ENCODE peak calls at places on chromosomes 6 and 20, in seven cellular contexts. P is GM12891, T is gastrocnemius medialis, R is K562, W is body of pancreas, U is IMR-90, D is uterus. L is an unnamed sample.

GRCh38 chr6:42748241-42748898 is 2.5 kb upstream of the TBCC start:
- DNase-seq in R (no peak), U (no peak), D (no peak), P (no peak), W (no peak), T (no peak), L (no peak)

GRCh38 chr6:133548409-133548808 is 307.3 kb downstream of the EYA4 start:
- DNase-seq in T (no peak), U (peak; percentile 90), P (no peak), R (no peak), W (peak; percentile 35), D (no peak), L (no peak)

GRCh38 chr6:71967436-71967835 is 81.1 kb downstream of the RIMS1 start:
- DNase-seq in U (peak; percentile 13), W (no peak), T (no peak), D (no peak), P (no peak), R (no peak), L (no peak)

GRCh38 chr6:79224005-79224404 is 10.5 kb downstream of the HMGN3 start:
- DNase-seq in W (no peak), D (no peak), T (no peak), P (no peak), R (no peak), U (no peak), L (no peak)

GRCh38 chr6:45927421-45928234 is 88.0 kb downstream of the CLIC5 start:
- DNase-seq in U (no peak), T (no peak), D (no peak), W (no peak), R (no peak), P (no peak), L (no peak)

GRCh38 chr6:3265671-3266070 is 6.9 kb downstream of the PSMG4 start:
- DNase-seq in P (no peak), D (no peak), R (no peak), W (no peak), T (no peak), U (peak; percentile 16), L (no peak)

GRCh38 chr6:166751051-166751595 is 124.1 kb upstream of the RPS6KA2 start:
- DNase-seq in U (no peak), P (peak; percentile 67), R (no peak), D (no peak), T (no peak), W (no peak), L (peak; percentile 75)

GRCh38 chr20:17897566-17898307 is 70.9 kb downstream of the SNX5 start:
- DNase-seq in R (no peak), U (no peak), D (no peak), T (no peak), W (no peak), P (no peak), L (no peak)

GRCh38 chr6:158018370-158018771 is 36.7 kb downstream of the SYNJ2 start:
- DNase-seq in T (no peak), W (no peak), R (no peak), D (no peak), P (no peak), U (peak; percentile 90), L (no peak)

GRCh38 chr20:51309128-51309527 is 233.4 kb downstream of the NFATC2 start:
- DNase-seq in R (no peak), T (no peak), P (no peak), U (no peak), D (no peak), W (no peak), L (no peak)

GRCh38 chr20:62751551-62752150 is 43.0 kb downstream of the NTSR1 start:
- DNase-seq in T (no peak), P (no peak), R (no peak), W (no peak), D (no peak), U (no peak), L (no peak)

GRCh38 chr20:42650345-42650744 is 539.4 kb downstream of the PTPRT start:
- DNase-seq in T (no peak), R (no peak), W (no peak), U (no peak), D (no peak), P (no peak), L (no peak)

GRCh38 chr6:7758456-7758855 is 32.6 kb downstream of the BMP6 start:
- DNase-seq in T (no peak), D (no peak), P (no peak), U (peak; percentile 79), R (no peak), W (peak; percentile 3), L (no peak)

GRCh38 chr20:37471741-37472235 is 49.3 kb upstream of the NNAT start:
- DNase-seq in T (no peak), W (no peak), D (no peak), U (no peak), P (no peak), R (no peak), L (no peak)

GRCh38 chr6:27062755-27063154 is 184.7 kb upstream of the PRSS16 start:
- DNase-seq in P (no peak), R (no peak), T (no peak), D (no peak), U (no peak), W (no peak), L (no peak)

GRCh38 chr6:53311586-53311935 is 37.2 kb downstream of the ELOVL5 start:
- DNase-seq in W (no peak), T (no peak), P (no peak), R (no peak), D (no peak), U (no peak), L (no peak)

GRCh38 chr6:148969679-148970078 is 222.8 kb downstream of the UST start:
- DNase-seq in U (peak; percentile 95), R (no peak), D (no peak), T (peak; percentile 61), P (no peak), W (peak; percentile 13), L (no peak)

GRCh38 chr6:121615493-121615892 is 180.0 kb downstream of the GJA1 start:
- DNase-seq in P (no peak), R (no peak), W (no peak), D (no peak), U (no peak), T (no peak), L (no peak)

GRCh38 chr20:56875052-56875663 is 246.1 kb downstream of the TFAP2C start:
- DNase-seq in W (no peak), P (no peak), U (peak; percentile 42), T (no peak), R (no peak), D (no peak), L (no peak)

GRCh38 chr20:6348908-6349307 is 226.1 kb upstream of the FERMT1 start:
- DNase-seq in D (no peak), W (no peak), P (no peak), U (no peak), T (no peak), R (no peak), L (no peak)

GRCh38 chr6:136726837-136727557 is 65.3 kb downstream of the MAP3K5 start:
- DNase-seq in T (no peak), U (no peak), P (no peak), R (no peak), W (no peak), D (no peak), L (no peak)

GRCh38 chr6:139588076-139588639 is 213.7 kb upstream of the CITED2 start:
- DNase-seq in W (peak; percentile 94), T (peak; percentile 53), U (peak; percentile 65), R (peak; percentile 68), D (no peak), P (no peak), L (peak; percentile 62)

GRCh38 chr6:9205645-9206044 is 770.3 kb upstream of the SLC35B3 start:
- DNase-seq in R (no peak), P (no peak), W (no peak), D (no peak), U (no peak), T (no peak), L (no peak)

GRCh38 chr6:40779399-40779798 is 192.2 kb upstream of the LRFN2 start:
- DNase-seq in T (no peak), P (no peak), R (no peak), D (no peak), W (no peak), U (peak; percentile 72), L (no peak)

DNA sequence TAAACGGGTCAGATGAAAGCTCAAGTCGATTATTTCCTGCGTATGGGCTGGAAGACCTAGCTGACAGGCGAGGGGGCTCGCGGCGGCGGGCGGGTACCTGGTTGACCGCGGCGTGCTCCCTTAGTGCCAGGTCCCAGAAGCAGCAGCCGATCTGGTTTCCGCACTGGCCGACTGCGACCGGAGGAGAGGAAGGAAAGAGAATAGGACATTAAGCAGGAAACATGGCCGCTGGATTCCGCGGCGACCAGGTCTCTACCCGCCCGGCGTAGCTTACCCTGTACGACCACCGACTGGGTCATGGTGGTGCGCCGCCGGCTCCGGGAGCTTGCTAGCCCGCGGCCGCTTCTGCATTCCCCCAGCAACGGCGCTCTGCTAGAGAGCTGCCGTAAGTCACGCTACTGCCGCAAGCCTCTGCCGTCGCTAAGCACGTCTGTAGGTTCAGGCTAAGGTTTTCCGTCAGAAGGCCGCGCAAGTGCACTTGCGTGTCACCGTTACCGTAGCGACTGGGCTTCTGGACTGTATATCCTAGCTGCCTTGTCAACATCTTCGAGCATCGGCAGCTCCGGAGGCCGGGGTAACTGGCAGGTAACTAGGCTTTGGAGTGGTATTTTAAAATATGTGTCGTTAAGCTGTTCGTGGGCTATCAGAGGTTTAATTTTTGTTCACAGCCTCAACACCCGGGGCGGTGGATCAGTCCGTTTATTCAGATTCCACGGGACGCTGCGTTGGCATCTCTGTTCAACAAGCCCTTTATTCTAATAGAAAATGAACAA is at the start of the genes FAM229B and TUBE1:
- DNase-seq in P (peak; percentile 54), R (peak; percentile 81), U (peak; percentile 98), W (peak; percentile 97), D (peak; percentile 94), T (peak; percentile 90), L (peak; percentile 91)
- TF ChIP-seq POLR2A in P (peak; percentile 28), R (peak; percentile 93), U (peak; percentile 69), W (peak; percentile 86), D (peak; percentile 89), T (peak; percentile 74), L (peak; percentile 53)

GRCh38 chr20:36017034-36017951 is 48.9 kb downstream of the CNBD2 start:
- DNase-seq in P (no peak), R (no peak), U (peak; percentile 56), T (no peak), D (peak; percentile 50), W (peak; percentile 77), L (no peak)
- TF ChIP-seq POLR2A in P (no peak), R (no peak), U (no peak), T (no peak), D (no peak), W (no peak), L (no peak)

GRCh38 chr20:11181964-11182363 is 508.2 kb upstream of the JAG1 start:
- DNase-seq in T (no peak), P (no peak), D (no peak), W (no peak), R (no peak), U (no peak), L (no peak)
- TF ChIP-seq POLR2A in T (no peak), P (no peak), D (no peak), W (no peak), R (no peak), U (no peak), L (no peak)

DNA sequence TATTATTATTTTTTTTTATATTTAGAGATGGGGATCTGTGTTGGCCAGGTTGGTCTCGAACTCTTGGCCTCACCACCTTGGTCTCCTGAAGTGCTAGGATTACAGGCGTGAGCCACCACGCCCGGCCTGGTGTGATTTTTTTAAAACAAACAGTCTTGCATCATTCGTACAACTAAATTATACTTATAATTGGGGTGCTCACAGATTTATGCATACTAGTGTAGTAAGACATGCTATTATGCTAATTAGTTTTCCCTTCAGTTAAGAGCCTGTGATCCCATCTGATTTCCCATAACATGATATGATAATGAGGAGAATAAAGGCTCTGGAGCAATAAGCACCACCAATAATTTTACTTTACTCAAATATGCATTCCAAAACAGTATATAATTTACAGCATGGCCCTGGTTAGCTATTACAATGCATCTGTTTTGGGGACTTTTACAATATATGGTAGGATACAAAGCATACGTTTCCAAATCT is 1.9 kb downstream of the NUDT3 start:
- DNase-seq in R (no peak), W (no peak), T (no peak), D (no peak), P (no peak), U (no peak), L (no peak)
- TF ChIP-seq POLR2A in R (no peak), W (no peak), T (no peak), D (no peak), P (no peak), U (no peak), L (no peak)

L was measured in Peyer's patch.